ENCODE peak calls at places on chromosomes 7 and 10, in eight cellular contexts. X, M, U, I, J, W, G and V are unnamed samples.

GRCh38 chr7:54839538-54840213 is 80.7 kb upstream of the SEC61G start:
- DNase-seq in W (no peak), X (no peak), I (no peak), U (no peak), G (no peak), M (peak), J (no peak), V (no peak)

GRCh38 chr10:86373828-86374227 is 7.2 kb upstream of the GRID1 start:
- DNase-seq in W (no peak), U (no peak), M (no peak), G (no peak), J (no peak), X (no peak), I (no peak), V (no peak)

GRCh38 chr7:27739301-27739913 is 555 bp upstream of the TAX1BP1 start:
- DNase-seq in W (no peak), J (peak), U (no peak), M (no peak), I (no peak), G (no peak), X (no peak), V (peak)

GRCh38 chr10:3273966-3274365 is 101.4 kb upstream of the PITRM1 start:
- DNase-seq in U (no peak), W (no peak), X (no peak), I (no peak), M (no peak), G (no peak), J (no peak), V (no peak)

GRCh38 chr10:51180141-51180540 is 105.9 kb downstream of the PRKG1 start:
- DNase-seq in M (no peak), I (no peak), W (no peak), G (no peak), J (no peak), X (no peak), U (no peak), V (no peak)

GRCh38 chr10:88117869-88118632 is 254.6 kb downstream of the PTEN start:
- DNase-seq in M (no peak), J (peak), X (no peak), G (peak), U (no peak), W (no peak), I (no peak), V (no peak)

GRCh38 chr10:33163941-33164824 is 170.3 kb downstream of the NRP1 start:
- DNase-seq in W (no peak), M (no peak), U (no peak), J (no peak), X (no peak), G (no peak), I (no peak), V (no peak)

GRCh38 chr7:4613855-4614548 is 68.1 kb upstream of the FOXK1 start:
- DNase-seq in J (peak), U (peak), G (no peak), W (no peak), I (no peak), M (no peak), X (no peak), V (no peak)

GRCh38 chr10:64976150-64976549 is 1454.9 kb downstream of the REEP3 start:
- DNase-seq in X (no peak), U (no peak), W (no peak), J (no peak), G (no peak), M (no peak), I (no peak), V (no peak)

GRCh38 chr10:117184296-117184695 is 13.0 kb upstream of the KCNK18 start:
- DNase-seq in J (no peak), I (no peak), U (no peak), M (no peak), X (no peak), W (no peak), G (no peak), V (no peak)

GRCh38 chr7:157436763-157437480 is 100.1 kb downstream of the DNAJB6 start:
- DNase-seq in U (no peak), I (no peak), J (no peak), M (no peak), W (peak), G (no peak), X (no peak), V (no peak)

GRCh38 chr7:110943686-110944350 is 147.1 kb upstream of the LRRN3 start:
- DNase-seq in W (no peak), X (peak), G (no peak), J (no peak), I (no peak), U (no peak), M (no peak), V (no peak)